ENCODE peak calls at places on chromosome 19, in four cellular contexts. V, W, M and C are unnamed samples.

GRCh38 chr19:54415208-54415900 is at the start of gene TTYH1:
- DNase-seq in V (no peak), W (no peak), M (no peak), C (no peak)

GRCh38 chr19:50723069-50723468 is at the start of gene CLEC11A:
- DNase-seq in V (no peak), W (peak), M (peak), C (no peak)

GRCh38 chr19:7336321-7336973 is 12.3 kb upstream of the ARHGEF18 start:
- DNase-seq in V (no peak), W (no peak), M (no peak), C (no peak)

GRCh38 chr19:8577247-8577646 is at the start of gene MYO1F:
- DNase-seq in V (no peak), W (no peak), M (no peak), C (no peak)

GRCh38 chr19:49809155-49809986 is 3.7 kb downstream of the FUZ start:
- DNase-seq in V (no peak), W (no peak), M (peak), C (no peak)

GRCh38 chr19:48844472-48844871 is 8.2 kb upstream of the HSD17B14 start:
- DNase-seq in V (peak), W (peak), M (no peak), C (no peak)

GRCh38 chr19:1503089-1503924 is 9.5 kb downstream of the ADAMTSL5 start:
- DNase-seq in V (no peak), W (peak), M (peak), C (no peak)

GRCh38 chr19:30437869-30438268 is 65.7 kb downstream of the ZNF536 start:
- DNase-seq in V (no peak), W (no peak), M (no peak), C (no peak)

GRCh38 chr19:41958367-41959055 is 610 bp downstream of the RABAC1 start:
- DNase-seq in V (peak), W (peak), M (peak), C (peak)

GRCh38 chr19:14337510-14337909 is 43.7 kb upstream of the ADGRE5 start:
- DNase-seq in V (peak), W (no peak), M (no peak), C (no peak)

GRCh38 chr19:55536951-55537740 is at the start of gene SBK2:
- DNase-seq in V (no peak), W (no peak), M (no peak), C (no peak)

GRCh38 chr19:18520848-18521691 is 800 bp downstream of the ELL start:
- DNase-seq in V (no peak), W (no peak), M (peak), C (no peak)
- TF ChIP-seq POLR2A in V (no peak), W (peak), M (peak), C (no peak)

DNA sequence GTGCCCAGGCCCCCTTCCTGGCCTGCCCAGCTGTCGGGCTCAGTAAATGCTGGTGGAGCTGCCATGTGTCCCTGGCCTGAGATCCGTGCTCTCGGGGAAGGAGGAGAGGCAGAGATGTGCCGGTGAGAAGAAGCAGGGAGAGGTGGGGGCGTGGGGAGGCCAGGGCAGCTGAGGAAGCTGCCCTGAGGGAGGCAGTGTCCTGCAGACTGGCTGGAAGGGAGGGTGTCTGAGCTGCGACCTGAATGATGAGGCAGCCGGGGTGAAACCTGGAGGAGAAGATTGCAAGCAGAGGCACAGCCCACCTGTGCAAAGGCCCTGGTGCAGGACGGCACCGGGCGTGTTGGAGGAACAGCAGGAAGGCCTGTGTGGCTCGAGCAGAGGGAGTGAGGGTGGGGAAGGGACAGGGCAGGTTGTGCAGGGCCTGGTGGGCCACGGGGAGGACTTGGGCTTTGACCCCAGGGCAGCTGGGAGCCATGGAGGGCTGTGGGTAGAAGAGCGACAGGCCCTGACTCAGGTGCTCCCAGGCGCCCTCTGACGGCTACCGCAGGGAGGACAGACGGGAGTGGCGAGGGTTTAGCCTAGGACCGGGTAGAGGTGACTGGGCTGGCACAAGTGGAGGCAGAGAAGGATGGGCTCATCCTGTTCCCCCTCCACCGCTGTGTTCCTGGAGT is 14.0 kb upstream of the CELF5 start:
- DNase-seq in V (peak), W (no peak), M (no peak), C (no peak)
- TF ChIP-seq POLR2A in V (no peak), W (no peak), M (no peak), C (no peak)

DNA sequence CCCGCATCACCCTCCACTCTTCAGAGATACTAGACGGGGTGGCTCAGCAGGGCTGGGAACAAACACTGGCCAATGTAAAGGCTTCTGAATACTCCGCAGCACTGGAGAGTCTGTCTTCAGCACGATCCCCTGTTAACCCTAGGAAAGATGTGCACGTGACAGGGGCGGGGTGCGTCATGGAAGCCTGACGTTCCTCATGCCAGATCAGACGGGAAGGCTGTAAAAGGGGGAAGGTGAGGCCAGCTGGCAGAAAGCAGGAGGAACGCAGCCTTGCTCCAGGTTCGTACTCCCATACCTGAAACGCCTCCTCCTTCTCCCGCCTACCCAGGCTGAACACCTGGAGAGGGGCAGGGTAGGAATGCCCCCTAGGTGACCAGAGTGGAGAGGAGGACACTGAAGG is 18.4 kb upstream of the FFAR2 start:
- DNase-seq in V (no peak), W (no peak), M (no peak), C (no peak)
- TF ChIP-seq POLR2A in V (no peak), W (no peak), M (no peak), C (no peak)

GRCh38 chr19:47210180-47210490 is 20.9 kb downstream of the BBC3 start:
- DNase-seq in V (no peak), W (no peak), M (no peak), C (no peak)

GRCh38 chr19:47215581-47215980 is 15.4 kb downstream of the BBC3 start:
- DNase-seq in V (no peak), W (no peak), M (no peak), C (no peak)

GRCh38 chr19:47209323-47210179 is 21.4 kb downstream of the BBC3 start:
- DNase-seq in V (no peak), W (peak), M (no peak), C (no peak)

GRCh38 chr19:47210689-47211316 is 20.2 kb downstream of the BBC3 start:
- DNase-seq in V (no peak), W (peak), M (peak), C (no peak)
- TF ChIP-seq POLR2A in V (no peak), W (no peak), M (no peak), C (no peak)

DNA sequence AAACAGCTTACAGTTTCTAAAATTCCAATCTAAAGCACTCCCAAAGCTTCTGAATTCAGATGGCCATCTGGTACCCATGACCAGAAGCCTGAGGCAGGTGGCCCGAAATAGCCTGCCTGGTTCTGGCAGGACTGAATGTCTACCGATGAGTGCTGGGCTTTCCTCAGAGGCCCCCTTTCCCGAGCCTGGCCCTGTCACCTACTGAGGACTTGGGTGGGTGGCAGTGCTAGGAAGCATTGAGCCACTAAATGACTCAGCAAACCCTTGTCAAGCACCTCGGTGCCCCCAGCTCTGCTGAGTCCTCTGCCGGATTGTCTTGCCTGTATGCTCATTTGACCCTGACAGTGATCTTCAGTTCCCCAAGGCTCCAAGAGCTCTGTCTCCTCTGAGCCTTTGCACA is 17.8 kb downstream of the PPP1R37 start:
- DNase-seq in V (no peak), W (no peak), M (no peak), C (no peak)
- TF ChIP-seq POLR2A in V (no peak), W (no peak), M (no peak), C (no peak)

GRCh38 chr19:33830264-33830663 is 33.6 kb downstream of the KCTD15 start:
- DNase-seq in V (no peak), W (no peak), M (no peak), C (no peak)
- TF ChIP-seq POLR2A in V (no peak), W (no peak), M (no peak), C (no peak)

GRCh38 chr19:5585461-5586299 is 17.9 kb upstream of the TINCR start:
- DNase-seq in V (no peak), W (no peak), M (no peak), C (no peak)
- TF ChIP-seq POLR2A in V (no peak), W (no peak), M (no peak), C (no peak)